ENCODE peak calls at places on chromosomes 2 and 18, in four cellular contexts. W, F, G and Y are unnamed samples.

GRCh38 chr18:46297621-46298020 is 193.4 kb downstream of the HAUS1 start:
- DNase-seq in W (no peak), F (no peak), G (no peak), Y (no peak)

GRCh38 chr2:23926289-23926749 is 604 bp downstream of the ATAD2B start:
- DNase-seq in W (no peak), F (no peak), G (no peak), Y (peak; percentile 65)

GRCh38 chr2:166343467-166343866 is 32.3 kb downstream of the SCN9A start:
- DNase-seq in W (no peak), F (no peak), G (no peak), Y (peak; percentile 44)

GRCh38 chr18:40555914-40556313 is 1399.1 kb upstream of the PIK3C3 start:
- DNase-seq in W (no peak), F (peak; percentile 73), G (peak; percentile 66), Y (no peak)

GRCh38 chr2:201016859-201017258 is 53.4 kb upstream of the ORC2 start:
- DNase-seq in W (no peak), F (no peak), G (no peak), Y (no peak)

GRCh38 chr2:145194671-145195070 is 674.8 kb upstream of the ZEB2 start:
- DNase-seq in W (no peak), F (no peak), G (peak; percentile 28), Y (peak; percentile 21)

GRCh38 chr2:113103958-113104627 is 23.3 kb upstream of the IL1RN start:
- DNase-seq in W (no peak), F (no peak), G (no peak), Y (no peak)

GRCh38 chr2:145615626-145616025 is 1095.7 kb upstream of the ZEB2 start:
- DNase-seq in W (no peak), F (no peak), G (no peak), Y (peak; percentile 10)

GRCh38 chr2:9907402-9907801 is 44.1 kb upstream of the GRHL1 start:
- DNase-seq in W (no peak), F (no peak), G (no peak), Y (no peak)

GRCh38 chr2:95009009-95009760 is 16.3 kb upstream of the MAL start:
- DNase-seq in W (no peak), F (no peak), G (no peak), Y (no peak)

GRCh38 chr2:88190808-88191721 is 20.9 kb downstream of the THNSL2 start:
- DNase-seq in W (no peak), F (peak; percentile 23), G (peak; percentile 16), Y (peak; percentile 82)

GRCh38 chr2:135004005-135004746 is 43.1 kb downstream of the MAP3K19 start:
- DNase-seq in W (peak; percentile 50), F (peak; percentile 62), G (peak; percentile 69), Y (peak; percentile 75)

GRCh38 chr2:286774-287392 is 1.0 kb downstream of the ALKAL2 start:
- DNase-seq in W (no peak), F (no peak), G (peak; percentile 49), Y (peak; percentile 82)

GRCh38 chr2:65281626-65282351 is 54.2 kb downstream of the ACTR2 start:
- DNase-seq in W (no peak), F (peak; percentile 33), G (peak; percentile 59), Y (peak; percentile 70)

GRCh38 chr18:27688581-27688980 is 488.3 kb downstream of the CDH2 start:
- DNase-seq in W (no peak), F (no peak), G (no peak), Y (no peak)

GRCh38 chr2:19312949-19313348 is 45.5 kb downstream of the OSR1 start:
- DNase-seq in W (no peak), F (peak; percentile 56), G (peak; percentile 59), Y (peak; percentile 42)

GRCh38 chr2:209682646-209683045 is 89.0 kb upstream of the UNC80 start:
- DNase-seq in W (no peak), F (no peak), G (no peak), Y (no peak)

GRCh38 chr2:106161938-106162814 is 31.9 kb downstream of the UXS1 start:
- DNase-seq in W (no peak), F (no peak), G (no peak), Y (peak; percentile 51)

GRCh38 chr2:136117391-136117841 is 533 bp downstream of the CXCR4 start:
- DNase-seq in W (no peak), F (peak; percentile 26), G (peak; percentile 34), Y (peak; percentile 36)

GRCh38 chr2:16168506-16169264 is 228.3 kb downstream of the MYCN start:
- DNase-seq in W (no peak), F (no peak), G (no peak), Y (peak; percentile 42)

GRCh38 chr18:74963820-74964446 is 245.0 kb downstream of the PTGR3 start:
- DNase-seq in W (peak; percentile 10), F (peak; percentile 56), G (peak; percentile 57), Y (peak; percentile 66)

GRCh38 chr2:229610359-229610758 is 104.0 kb downstream of the DNER start:
- DNase-seq in W (no peak), F (peak; percentile 42), G (no peak), Y (no peak)

GRCh38 chr2:70094171-70094977 is 7.1 kb downstream of the PCBP1 start:
- DNase-seq in W (no peak), F (peak; percentile 29), G (no peak), Y (no peak)

GRCh38 chr2:123720760-123721159 is 304.3 kb upstream of the CNTNAP5 start:
- DNase-seq in W (no peak), F (no peak), G (no peak), Y (peak; percentile 19)

GRCh38 chr18:46256078-46256477 is 151.9 kb downstream of the HAUS1 start:
- DNase-seq in W (no peak), F (no peak), G (no peak), Y (no peak)

GRCh38 chr2:236237468-236238190 is 26.6 kb downstream of the ASB18 start:
- DNase-seq in W (no peak), F (no peak), G (no peak), Y (peak; percentile 46)

GRCh38 chr18:64017870-64018269 is 48.0 kb downstream of the SERPINB8 start:
- DNase-seq in W (no peak), F (peak; percentile 13), G (peak; percentile 25), Y (peak; percentile 42)

GRCh38 chr18:77899972-77900754 is 650.5 kb downstream of the GALR1 start:
- DNase-seq in W (no peak), F (no peak), G (peak; percentile 4), Y (peak; percentile 79)

GRCh38 chr2:170162261-170162612 is 15.7 kb upstream of the MYO3B start:
- DNase-seq in W (no peak), F (peak; percentile 35), G (no peak), Y (no peak)

GRCh38 chr2:84223191-84223590 is 235.9 kb downstream of the SUCLG1 start:
- DNase-seq in W (no peak), F (peak; percentile 0), G (no peak), Y (no peak)

GRCh38 chr18:24014062-24014985 is at the start of gene TTC39C:
- DNase-seq in W (no peak), F (peak; percentile 71), G (peak; percentile 74), Y (peak; percentile 61)

GRCh38 chr2:26861610-26862224 is 13.8 kb downstream of the DPYSL5 start:
- DNase-seq in W (no peak), F (no peak), G (no peak), Y (no peak)

GRCh38 chr2:16249269-16250055 is 309.1 kb downstream of the MYCN start:
- DNase-seq in W (no peak), F (no peak), G (no peak), Y (no peak)

GRCh38 chr2:149191915-149192314 is 138.5 kb upstream of the LYPD6 start:
- DNase-seq in W (no peak), F (no peak), G (no peak), Y (no peak)

GRCh38 chr2:758073-758820 is 81.0 kb upstream of the TMEM18 start:
- DNase-seq in W (no peak), F (no peak), G (no peak), Y (no peak)

GRCh38 chr18:3415110-3415509 is 34.9 kb upstream of the TGIF1 start:
- DNase-seq in W (no peak), F (no peak), G (no peak), Y (no peak)
- H3K4me3 ChIP-seq in W (no peak overlapping the region), F (no peak overlapping the region), G (no peak overlapping the region), Y (no peak overlapping the region)

GRCh38 chr2:42073739-42074138 is 25.9 kb downstream of the PKDCC start:
- DNase-seq in W (no peak), F (peak; percentile 86), G (peak; percentile 82), Y (no peak)
- H2AK5ac ChIP-seq in W (no peak overlapping the region), F (peak overlapping the region; percentile 83), G (no peak overlapping the region), Y (no peak overlapping the region)

GRCh38 chr18:48938827-48939367 is 11.9 kb downstream of the SMAD7 start:
- DNase-seq in W (no peak), F (no peak), G (peak; percentile 43), Y (no peak)
- H3K4me3 ChIP-seq in W (no peak overlapping the region), F (no peak overlapping the region), G (no peak overlapping the region), Y (no peak overlapping the region)

GRCh38 chr2:173401716-173402326 is 47.1 kb downstream of the CDCA7 start:
- DNase-seq in W (no peak), F (peak; percentile 8), G (peak; percentile 30), Y (peak; percentile 29)

GRCh38 chr2:173402405-173402974 is 47.8 kb downstream of the CDCA7 start:
- DNase-seq in W (peak; percentile 58), F (peak; percentile 79), G (peak; percentile 78), Y (peak; percentile 90)

GRCh38 chr2:173400760-173401159 is 46.1 kb downstream of the CDCA7 start:
- DNase-seq in W (no peak), F (no peak), G (peak; percentile 16), Y (peak; percentile 79)

GRCh38 chr2:173407176-173407575 is 52.5 kb downstream of the CDCA7 start:
- DNase-seq in W (no peak), F (no peak), G (no peak), Y (no peak)

GRCh38 chr2:173405171-173405750 is 50.6 kb downstream of the CDCA7 start:
- DNase-seq in W (no peak), F (no peak), G (no peak), Y (no peak)
- H2AK5ac ChIP-seq in W (no peak overlapping the region), F (no peak overlapping the region), G (no peak overlapping the region), Y (no peak overlapping the region)

DNA sequence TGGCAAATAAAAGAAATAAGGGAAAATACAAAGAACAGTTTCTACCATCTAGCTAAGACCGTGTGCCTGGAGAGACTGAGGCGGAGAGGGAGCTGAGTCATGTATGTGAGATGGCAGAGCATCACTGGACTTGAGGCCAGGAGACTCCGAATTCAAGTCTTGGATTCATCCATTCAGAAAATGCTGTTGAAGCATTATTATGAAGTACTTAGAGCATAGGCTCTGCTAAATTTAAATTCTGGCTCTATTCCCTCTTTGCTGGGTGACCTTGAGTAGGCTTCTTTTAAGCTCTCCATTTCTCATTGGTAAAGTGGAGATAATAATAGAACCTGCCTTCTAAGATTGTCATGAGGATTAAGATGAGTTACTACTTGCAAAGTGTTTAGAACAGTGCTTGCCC is 34.7 kb downstream of the NPHP1 start:
- DNase-seq in W (no peak), F (no peak), G (no peak), Y (no peak)
- H3K4me3 ChIP-seq in W (no peak overlapping the region), F (no peak overlapping the region), G (no peak overlapping the region), Y (no peak overlapping the region)

GRCh38 chr2:120236296-120236695 is 13.1 kb upstream of the TMEM185B start:
- DNase-seq in W (no peak), F (no peak), G (no peak), Y (no peak)

GRCh38 chr2:120236791-120237190 is 13.6 kb upstream of the TMEM185B start:
- DNase-seq in W (no peak), F (no peak), G (no peak), Y (no peak)

GRCh38 chr2:120233292-120233691 is 10.1 kb upstream of the TMEM185B start:
- DNase-seq in W (no peak), F (no peak), G (no peak), Y (no peak)

GRCh38 chr2:120237491-120237902 is 14.3 kb upstream of the TMEM185B start:
- DNase-seq in W (no peak), F (peak; percentile 80), G (peak; percentile 89), Y (peak; percentile 63)

GRCh38 chr2:120235681-120236080 is 12.5 kb upstream of the TMEM185B start:
- DNase-seq in W (no peak), F (no peak), G (no peak), Y (no peak)
- H2AK5ac ChIP-seq in W (no peak overlapping the region), F (no peak overlapping the region), G (no peak overlapping the region), Y (no peak overlapping the region)

GRCh38 chr2:12721571-12722444 is 5.1 kb downstream of the TRIB2 start:
- DNase-seq in W (no peak), F (peak; percentile 57), G (no peak), Y (no peak)
- H3K4me3 ChIP-seq in W (peak overlapping the region; percentile 95), F (no peak overlapping the region), G (no peak overlapping the region), Y (no peak overlapping the region)